ENCODE peak calls at places on chromosomes 6 and 20, in nine cellular contexts. One of them, this sample, is unnamed.
A peak's percentile ranks its signal among the peaks of the same experiment; 100 is the strongest.

GRCh38 chr6:101178748-101179147 is 214.8 kb upstream of the GRIK2 start:
- DNase-seq in HepG2: no peak
- DNase-seq in fibroblast of lung: no peak
- DNase-seq in neural progenitor cell: no peak
- DNase-seq in GM23338: no peak
- DNase-seq in IMR-90: no peak
- DNase-seq in mammary epithelial cell: no peak
- DNase-seq in PC-3: peak; percentile 2
- DNase-seq in keratinocyte: no peak
- DNase-seq in this sample: no peak

GRCh38 chr6:144922120-144922722 is 637.1 kb downstream of the UTRN start:
- DNase-seq in HepG2: no peak
- DNase-seq in fibroblast of lung: no peak
- DNase-seq in neural progenitor cell: no peak
- DNase-seq in GM23338: no peak
- DNase-seq in IMR-90: peak; percentile 42
- DNase-seq in mammary epithelial cell: no peak
- DNase-seq in PC-3: peak; percentile 4
- DNase-seq in keratinocyte: no peak
- DNase-seq in this sample: no peak

GRCh38 chr6:111417181-111417585 is 65.8 kb downstream of the REV3L start:
- DNase-seq in HepG2: no peak
- DNase-seq in fibroblast of lung: peak; percentile 54
- DNase-seq in neural progenitor cell: no peak
- DNase-seq in GM23338: no peak
- DNase-seq in IMR-90: peak; percentile 17
- DNase-seq in mammary epithelial cell: no peak
- DNase-seq in PC-3: no peak
- DNase-seq in keratinocyte: no peak
- DNase-seq in this sample: no peak

GRCh38 chr20:16392346-16392745 is 180.9 kb downstream of the KIF16B start:
- DNase-seq in HepG2: no peak
- DNase-seq in fibroblast of lung: no peak
- DNase-seq in neural progenitor cell: no peak
- DNase-seq in GM23338: no peak
- DNase-seq in IMR-90: no peak
- DNase-seq in mammary epithelial cell: no peak
- DNase-seq in PC-3: no peak
- DNase-seq in keratinocyte: no peak
- DNase-seq in this sample: peak; percentile 49

GRCh38 chr6:68575765-68576439 is 59.2 kb upstream of the ADGRB3 start:
- DNase-seq in HepG2: no peak
- DNase-seq in fibroblast of lung: peak; percentile 13
- DNase-seq in neural progenitor cell: peak; percentile 63
- DNase-seq in GM23338: peak; percentile 80
- DNase-seq in IMR-90: no peak
- DNase-seq in mammary epithelial cell: no peak
- DNase-seq in PC-3: peak; percentile 33
- DNase-seq in keratinocyte: no peak
- DNase-seq in this sample: no peak

GRCh38 chr6:42572523-42572922 is 8.7 kb downstream of the UBR2 start:
- DNase-seq in HepG2: no peak
- DNase-seq in fibroblast of lung: no peak
- DNase-seq in neural progenitor cell: no peak
- DNase-seq in GM23338: no peak
- DNase-seq in IMR-90: no peak
- DNase-seq in mammary epithelial cell: no peak
- DNase-seq in PC-3: no peak
- DNase-seq in keratinocyte: no peak
- DNase-seq in this sample: peak; percentile 95

GRCh38 chr6:146359123-146359522 is 184.5 kb upstream of the RAB32 start:
- DNase-seq in HepG2: no peak
- DNase-seq in fibroblast of lung: no peak
- DNase-seq in neural progenitor cell: no peak
- DNase-seq in GM23338: no peak
- DNase-seq in IMR-90: no peak
- DNase-seq in mammary epithelial cell: no peak
- DNase-seq in PC-3: no peak
- DNase-seq in keratinocyte: no peak
- DNase-seq in this sample: no peak

GRCh38 chr20:49675368-49676151 is 38.1 kb downstream of the B4GALT5 start:
- DNase-seq in HepG2: peak; percentile 89
- DNase-seq in fibroblast of lung: peak; percentile 66
- DNase-seq in neural progenitor cell: no peak
- DNase-seq in GM23338: no peak
- DNase-seq in IMR-90: no peak
- DNase-seq in mammary epithelial cell: no peak
- DNase-seq in PC-3: peak; percentile 93
- DNase-seq in keratinocyte: no peak
- DNase-seq in this sample: no peak

DNA sequence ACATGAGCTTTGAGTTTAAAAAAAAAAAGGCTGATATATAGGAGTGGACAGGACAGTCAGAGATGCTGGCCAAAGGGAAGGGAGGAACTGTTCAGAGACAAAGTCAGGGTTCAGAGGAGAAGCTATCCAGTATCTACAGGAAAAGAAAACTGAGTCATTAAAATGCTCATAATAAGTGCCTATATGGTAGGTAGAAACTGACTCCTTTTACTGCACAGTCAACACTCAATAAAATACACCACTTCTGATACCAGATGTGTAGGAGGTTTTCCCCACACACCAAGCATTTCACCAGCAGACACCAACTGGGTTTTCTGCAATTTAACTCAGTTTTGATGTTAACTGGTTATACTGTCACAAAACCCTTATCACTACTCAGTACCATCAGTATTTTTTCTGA is 32.9 kb downstream of the FRK start:
- DNase-seq in HepG2: no peak
- DNase-seq in fibroblast of lung: no peak
- DNase-seq in neural progenitor cell: no peak
- DNase-seq in GM23338: no peak
- DNase-seq in IMR-90: no peak
- DNase-seq in mammary epithelial cell: peak; percentile 35
- DNase-seq in PC-3: peak; percentile 22
- DNase-seq in keratinocyte: no peak
- DNase-seq in this sample: no peak
- TF ChIP-seq CTCF in HepG2: no peak
- TF ChIP-seq CTCF in fibroblast of lung: no peak
- TF ChIP-seq CTCF in neural progenitor cell: no peak
- TF ChIP-seq CTCF in GM23338: no peak
- TF ChIP-seq CTCF in IMR-90: no peak
- TF ChIP-seq CTCF in mammary epithelial cell: no peak
- TF ChIP-seq CTCF in PC-3: no peak
- TF ChIP-seq CTCF in keratinocyte: no peak
- TF ChIP-seq CTCF in this sample: no peak

GRCh38 chr6:52617087-52617486 is 40.2 kb upstream of the TRAM2 start:
- DNase-seq in HepG2: no peak
- DNase-seq in fibroblast of lung: no peak
- DNase-seq in neural progenitor cell: no peak
- DNase-seq in GM23338: no peak
- DNase-seq in IMR-90: no peak
- DNase-seq in mammary epithelial cell: no peak
- DNase-seq in PC-3: no peak
- DNase-seq in keratinocyte: no peak
- DNase-seq in this sample: no peak

GRCh38 chr6:52620906-52621190 is 44.0 kb upstream of the TRAM2 start:
- DNase-seq in HepG2: no peak
- DNase-seq in fibroblast of lung: no peak
- DNase-seq in neural progenitor cell: no peak
- DNase-seq in GM23338: no peak
- DNase-seq in IMR-90: no peak
- DNase-seq in mammary epithelial cell: peak; percentile 32
- DNase-seq in PC-3: no peak
- DNase-seq in keratinocyte: no peak
- DNase-seq in this sample: no peak

GRCh38 chr6:52622810-52623209 is 46.0 kb upstream of the TRAM2 start:
- DNase-seq in HepG2: no peak
- DNase-seq in fibroblast of lung: no peak
- DNase-seq in neural progenitor cell: no peak
- DNase-seq in GM23338: no peak
- DNase-seq in IMR-90: no peak
- DNase-seq in mammary epithelial cell: no peak
- DNase-seq in PC-3: no peak
- DNase-seq in keratinocyte: no peak
- DNase-seq in this sample: no peak

GRCh38 chr6:52616271-52616670 is 39.4 kb upstream of the TRAM2 start:
- DNase-seq in HepG2: no peak
- DNase-seq in fibroblast of lung: peak; percentile 70
- DNase-seq in neural progenitor cell: no peak
- DNase-seq in GM23338: no peak
- DNase-seq in IMR-90: no peak
- DNase-seq in mammary epithelial cell: no peak
- DNase-seq in PC-3: peak; percentile 22
- DNase-seq in keratinocyte: no peak
- DNase-seq in this sample: no peak

DNA sequence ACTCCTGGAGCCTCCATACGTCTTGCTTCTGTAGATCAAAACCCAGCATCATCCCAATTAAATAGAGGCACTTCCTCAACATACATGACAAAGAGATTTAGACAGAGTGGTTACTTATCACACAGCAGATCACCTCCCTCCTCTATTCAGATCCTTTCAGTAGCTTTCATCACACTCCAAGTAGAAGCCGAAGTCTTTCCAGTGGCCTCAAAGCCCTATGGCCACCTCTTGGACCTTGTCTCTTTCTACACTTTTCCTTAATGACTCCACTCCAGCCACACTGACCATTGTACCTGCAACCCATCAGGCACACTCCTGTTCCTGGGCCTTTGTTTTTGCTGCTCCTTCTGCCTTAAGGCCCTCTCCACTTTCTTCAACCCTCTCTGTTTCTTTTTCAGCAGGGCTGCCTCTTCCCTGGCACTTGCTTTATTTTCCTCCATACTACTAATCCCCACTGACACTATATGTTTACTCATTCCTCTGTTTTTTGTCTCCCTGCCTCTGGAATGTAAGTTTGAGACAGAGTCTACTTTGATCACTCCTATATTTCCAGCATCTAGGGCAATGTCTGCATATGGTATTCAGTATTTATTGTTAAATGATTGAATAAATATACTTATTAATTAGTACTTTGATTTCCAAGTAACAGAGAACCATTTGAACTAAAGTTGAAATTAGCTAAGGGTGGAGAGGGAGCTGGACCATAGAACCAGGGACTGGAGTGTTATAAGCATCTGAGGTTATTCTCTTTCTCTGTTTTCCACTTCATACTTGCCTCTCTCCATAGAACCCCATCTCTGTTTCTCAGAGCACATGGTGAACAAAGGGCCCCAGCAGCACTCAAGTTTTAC is 43.4 kb upstream of the TRAM2 start:
- DNase-seq in HepG2: no peak
- DNase-seq in fibroblast of lung: no peak
- DNase-seq in neural progenitor cell: no peak
- DNase-seq in GM23338: no peak
- DNase-seq in IMR-90: no peak
- DNase-seq in mammary epithelial cell: no peak
- DNase-seq in PC-3: no peak
- DNase-seq in keratinocyte: no peak
- DNase-seq in this sample: no peak
- H2AFZ ChIP-seq in HepG2: no peak overlapping the region
- H2AFZ ChIP-seq in fibroblast of lung: peak overlapping the region; percentile 45
- H2AFZ ChIP-seq in neural progenitor cell: peak overlapping the region; percentile 28
- H2AFZ ChIP-seq in GM23338: peak overlapping the region; percentile 84
- H2AFZ ChIP-seq in IMR-90: peak overlapping the region; percentile 68
- H2AFZ ChIP-seq in mammary epithelial cell: no peak overlapping the region
- H2AFZ ChIP-seq in PC-3: no peak overlapping the region
- H2AFZ ChIP-seq in keratinocyte: no peak overlapping the region
- H2AFZ ChIP-seq in this sample: no peak overlapping the region

GRCh38 chr6:109008951-109009760 is 85.5 kb downstream of the SESN1 start:
- DNase-seq in HepG2: peak; percentile 72
- DNase-seq in fibroblast of lung: peak; percentile 85
- DNase-seq in neural progenitor cell: peak; percentile 98
- DNase-seq in GM23338: peak; percentile 94
- DNase-seq in IMR-90: peak; percentile 82
- DNase-seq in mammary epithelial cell: peak; percentile 89
- DNase-seq in PC-3: peak; percentile 87
- DNase-seq in keratinocyte: no peak
- DNase-seq in this sample: peak; percentile 92
- TF ChIP-seq CTCF in HepG2: no peak
- TF ChIP-seq CTCF in fibroblast of lung: no peak
- TF ChIP-seq CTCF in neural progenitor cell: no peak
- TF ChIP-seq CTCF in GM23338: no peak
- TF ChIP-seq CTCF in IMR-90: no peak
- TF ChIP-seq CTCF in mammary epithelial cell: no peak
- TF ChIP-seq CTCF in PC-3: no peak
- TF ChIP-seq CTCF in keratinocyte: no peak
- TF ChIP-seq CTCF in this sample: no peak

GRCh38 chr20:45581702-45582101 is 2.6 kb upstream of the WFDC8 start:
- DNase-seq in HepG2: no peak
- DNase-seq in fibroblast of lung: peak; percentile 24
- DNase-seq in neural progenitor cell: no peak
- DNase-seq in GM23338: no peak
- DNase-seq in IMR-90: no peak
- DNase-seq in mammary epithelial cell: no peak
- DNase-seq in PC-3: no peak
- DNase-seq in keratinocyte: no peak
- DNase-seq in this sample: no peak

GRCh38 chr20:45575931-45576330 is 3.2 kb downstream of the WFDC8 start:
- DNase-seq in HepG2: no peak
- DNase-seq in fibroblast of lung: no peak
- DNase-seq in neural progenitor cell: no peak
- DNase-seq in GM23338: no peak
- DNase-seq in IMR-90: no peak
- DNase-seq in mammary epithelial cell: no peak
- DNase-seq in PC-3: no peak
- DNase-seq in keratinocyte: no peak
- DNase-seq in this sample: no peak

GRCh38 chr20:45579184-45579583 is at the start of gene WFDC8:
- DNase-seq in HepG2: no peak
- DNase-seq in fibroblast of lung: no peak
- DNase-seq in neural progenitor cell: no peak
- DNase-seq in GM23338: no peak
- DNase-seq in IMR-90: no peak
- DNase-seq in mammary epithelial cell: no peak
- DNase-seq in PC-3: no peak
- DNase-seq in keratinocyte: no peak
- DNase-seq in this sample: no peak

GRCh38 chr20:45576995-45577394 is 2.1 kb downstream of the WFDC8 start:
- DNase-seq in HepG2: peak; percentile 37
- DNase-seq in fibroblast of lung: peak; percentile 46
- DNase-seq in neural progenitor cell: peak; percentile 5
- DNase-seq in GM23338: peak; percentile 35
- DNase-seq in IMR-90: peak; percentile 1
- DNase-seq in mammary epithelial cell: no peak
- DNase-seq in PC-3: no peak
- DNase-seq in keratinocyte: no peak
- DNase-seq in this sample: no peak

DNA sequence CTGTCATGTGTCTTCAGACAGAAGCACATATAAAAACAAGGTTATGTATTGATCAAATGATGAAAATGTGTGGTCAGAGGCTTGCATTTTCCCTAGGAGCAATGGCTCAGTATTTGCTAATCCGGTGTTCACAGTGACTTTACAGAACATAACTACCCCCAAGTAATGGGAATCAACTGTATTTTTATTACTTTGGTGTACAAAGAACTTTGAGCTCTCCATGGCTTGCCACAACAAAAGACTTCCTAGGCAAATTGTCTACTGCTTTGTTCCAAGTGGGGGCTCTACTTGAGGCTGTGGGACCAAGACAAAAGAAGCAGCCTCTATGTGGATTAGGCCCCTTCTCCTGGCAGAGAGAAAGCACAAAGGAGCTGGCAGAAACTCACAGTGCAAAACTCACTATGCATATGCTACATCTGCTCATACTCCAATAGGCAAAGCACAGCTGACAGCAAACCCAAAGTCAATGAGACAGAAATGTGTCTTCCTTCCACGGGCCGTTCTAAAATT is 878 bp downstream of the WFDC8 start:
- DNase-seq in HepG2: no peak
- DNase-seq in fibroblast of lung: no peak
- DNase-seq in neural progenitor cell: peak; percentile 87
- DNase-seq in GM23338: peak; percentile 39
- DNase-seq in IMR-90: no peak
- DNase-seq in mammary epithelial cell: no peak
- DNase-seq in PC-3: no peak
- DNase-seq in keratinocyte: no peak
- DNase-seq in this sample: no peak
- H2AFZ ChIP-seq in HepG2: no peak overlapping the region
- H2AFZ ChIP-seq in fibroblast of lung: no peak overlapping the region
- H2AFZ ChIP-seq in neural progenitor cell: no peak overlapping the region
- H2AFZ ChIP-seq in GM23338: peak overlapping the region; percentile 4
- H2AFZ ChIP-seq in IMR-90: no peak overlapping the region
- H2AFZ ChIP-seq in mammary epithelial cell: no peak overlapping the region
- H2AFZ ChIP-seq in PC-3: no peak overlapping the region
- H2AFZ ChIP-seq in keratinocyte: no peak overlapping the region
- H2AFZ ChIP-seq in this sample: no peak overlapping the region

This sample was measured in OCI-LY7.